ENCODE peak calls at places on chromosome 3, in four cellular contexts. One of them, this sample, is unnamed.

GRCh38 chr3:62237296-62237948 is 135.9 kb downstream of the FEZF2 start:
- DNase-seq in pancreas: no peak
- DNase-seq in CD8-positive, alpha-beta memory T cell: no peak
- DNase-seq in CD8-positive, alpha-beta T cell: no peak
- DNase-seq in this sample: no peak

GRCh38 chr3:183538475-183538874 is 17.0 kb downstream of the KLHL6 start:
- DNase-seq in pancreas: no peak
- DNase-seq in CD8-positive, alpha-beta memory T cell: no peak
- DNase-seq in CD8-positive, alpha-beta T cell: no peak
- DNase-seq in this sample: no peak

GRCh38 chr3:46693038-46693896 is at the start of gene ALS2CL:
- DNase-seq in pancreas: peak
- DNase-seq in CD8-positive, alpha-beta memory T cell: peak
- DNase-seq in CD8-positive, alpha-beta T cell: peak
- DNase-seq in this sample: no peak

GRCh38 chr3:105616374-105616915 is 249.7 kb downstream of the ALCAM start:
- DNase-seq in pancreas: no peak
- DNase-seq in CD8-positive, alpha-beta memory T cell: no peak
- DNase-seq in CD8-positive, alpha-beta T cell: no peak
- DNase-seq in this sample: no peak

GRCh38 chr3:42755681-42756578 is 17.1 kb downstream of the CCDC13 start:
- DNase-seq in pancreas: no peak
- DNase-seq in CD8-positive, alpha-beta memory T cell: no peak
- DNase-seq in CD8-positive, alpha-beta T cell: no peak
- DNase-seq in this sample: no peak

GRCh38 chr3:45123841-45124269 is 22.3 kb downstream of the CDCP1 start:
- DNase-seq in pancreas: no peak
- DNase-seq in CD8-positive, alpha-beta memory T cell: no peak
- DNase-seq in CD8-positive, alpha-beta T cell: no peak
- DNase-seq in this sample: no peak

GRCh38 chr3:44184319-44184953 is 57.2 kb upstream of the TOPAZ1 start:
- DNase-seq in pancreas: no peak
- DNase-seq in CD8-positive, alpha-beta memory T cell: no peak
- DNase-seq in CD8-positive, alpha-beta T cell: no peak
- DNase-seq in this sample: no peak

GRCh38 chr3:46662771-46663551 is 30.5 kb downstream of the ALS2CL start:
- DNase-seq in pancreas: no peak
- DNase-seq in CD8-positive, alpha-beta memory T cell: no peak
- DNase-seq in CD8-positive, alpha-beta T cell: no peak
- DNase-seq in this sample: no peak

GRCh38 chr3:123169492-123169929 is 32.2 kb upstream of the SEC22A start:
- DNase-seq in pancreas: no peak
- DNase-seq in CD8-positive, alpha-beta memory T cell: no peak
- DNase-seq in CD8-positive, alpha-beta T cell: no peak
- DNase-seq in this sample: no peak

GRCh38 chr3:63228677-63229076 is 49.4 kb upstream of the SYNPR start:
- DNase-seq in pancreas: no peak
- DNase-seq in CD8-positive, alpha-beta memory T cell: no peak
- DNase-seq in CD8-positive, alpha-beta T cell: no peak
- DNase-seq in this sample: peak

GRCh38 chr3:184029456-184029950 is 2.0 kb upstream of the HTR3D start:
- DNase-seq in pancreas: no peak
- DNase-seq in CD8-positive, alpha-beta memory T cell: no peak
- DNase-seq in CD8-positive, alpha-beta T cell: no peak
- DNase-seq in this sample: no peak

GRCh38 chr3:18704326-18704725 is 279.2 kb upstream of the SATB1 start:
- DNase-seq in pancreas: no peak
- DNase-seq in CD8-positive, alpha-beta memory T cell: no peak
- DNase-seq in CD8-positive, alpha-beta T cell: no peak
- DNase-seq in this sample: no peak

GRCh38 chr3:185733980-185734724 is 90.7 kb downstream of the IGF2BP2 start:
- DNase-seq in pancreas: no peak
- DNase-seq in CD8-positive, alpha-beta memory T cell: no peak
- DNase-seq in CD8-positive, alpha-beta T cell: no peak
- DNase-seq in this sample: peak

GRCh38 chr3:114686624-114687023 is 392.8 kb downstream of the TIGIT start:
- DNase-seq in pancreas: no peak
- DNase-seq in CD8-positive, alpha-beta memory T cell: no peak
- DNase-seq in CD8-positive, alpha-beta T cell: no peak
- DNase-seq in this sample: no peak

GRCh38 chr3:48565591-48566400 is 2.2 kb upstream of the UCN2 start:
- DNase-seq in pancreas: no peak
- DNase-seq in CD8-positive, alpha-beta memory T cell: no peak
- DNase-seq in CD8-positive, alpha-beta T cell: no peak
- DNase-seq in this sample: no peak

DNA sequence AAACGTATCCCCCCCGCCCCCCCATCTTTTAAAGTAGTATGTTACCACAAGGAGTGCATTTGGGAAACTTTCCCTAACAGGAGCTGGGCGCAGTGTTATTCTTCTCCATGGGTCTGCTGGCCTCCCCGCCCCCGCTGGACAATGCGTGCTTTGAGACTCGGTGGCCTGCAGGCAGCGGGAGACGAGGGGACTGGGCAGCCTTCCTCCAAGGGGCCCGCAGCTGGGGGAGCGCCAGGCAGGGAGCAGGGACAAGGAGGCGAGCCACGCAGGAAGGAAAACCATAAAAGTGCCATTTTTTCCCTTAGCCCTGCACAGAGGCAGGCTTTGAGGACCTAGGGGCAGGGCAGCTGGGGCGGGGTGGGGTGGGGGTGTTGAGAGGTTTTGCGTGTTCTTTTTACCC is 14.1 kb downstream of the SOX2 start:
- DNase-seq in pancreas: no peak
- DNase-seq in CD8-positive, alpha-beta memory T cell: no peak
- DNase-seq in CD8-positive, alpha-beta T cell: no peak
- DNase-seq in this sample: no peak
- H3K4me3 ChIP-seq in pancreas: no peak
- H3K4me3 ChIP-seq in CD8-positive, alpha-beta memory T cell: no peak
- H3K4me3 ChIP-seq in CD8-positive, alpha-beta T cell: no peak
- H3K4me3 ChIP-seq in this sample: no peak

GRCh38 chr3:99641480-99641879 is 3.1 kb downstream of the COL8A1 start:
- DNase-seq in pancreas: no peak
- DNase-seq in CD8-positive, alpha-beta memory T cell: no peak
- DNase-seq in CD8-positive, alpha-beta T cell: no peak
- DNase-seq in this sample: no peak

GRCh38 chr3:99639579-99639978 is 1.2 kb downstream of the COL8A1 start:
- DNase-seq in pancreas: no peak
- DNase-seq in CD8-positive, alpha-beta memory T cell: no peak
- DNase-seq in CD8-positive, alpha-beta T cell: no peak
- DNase-seq in this sample: no peak

GRCh38 chr3:99641984-99642383 is 3.6 kb downstream of the COL8A1 start:
- DNase-seq in pancreas: no peak
- DNase-seq in CD8-positive, alpha-beta memory T cell: no peak
- DNase-seq in CD8-positive, alpha-beta T cell: no peak
- DNase-seq in this sample: no peak

GRCh38 chr3:99638244-99638948 is at the start of gene COL8A1:
- DNase-seq in pancreas: no peak
- DNase-seq in CD8-positive, alpha-beta memory T cell: no peak
- DNase-seq in CD8-positive, alpha-beta T cell: no peak
- DNase-seq in this sample: peak

DNA sequence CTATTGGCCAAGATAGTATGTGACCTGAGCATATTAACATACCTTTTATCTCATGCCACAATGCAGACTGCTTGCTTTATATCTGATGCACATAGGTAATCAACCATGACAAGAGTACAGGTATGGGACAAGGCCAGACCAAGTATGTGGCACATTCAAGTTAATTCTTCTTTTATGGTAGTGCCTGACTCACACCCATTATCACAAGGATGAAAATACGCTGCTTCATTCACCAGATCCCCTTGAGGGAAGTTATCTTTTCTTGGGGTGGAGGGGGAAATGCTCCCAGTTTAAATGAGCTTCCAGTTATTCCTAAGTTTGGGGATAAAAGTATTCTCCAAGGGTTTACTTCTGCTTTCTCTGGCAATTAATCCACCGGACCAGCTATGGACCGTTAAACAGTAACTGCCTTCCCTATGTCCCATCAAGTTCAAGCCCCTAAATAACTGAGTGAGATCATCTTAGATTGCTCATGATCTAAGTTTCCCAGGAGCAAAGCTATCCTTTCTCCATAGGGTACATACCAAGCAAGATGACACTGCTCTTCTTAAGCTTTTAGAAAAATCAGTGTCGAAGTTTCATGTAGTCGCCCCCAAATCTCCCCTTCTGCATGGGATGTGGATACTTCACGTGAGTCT is 1.9 kb downstream of the COL8A1 start:
- DNase-seq in pancreas: no peak
- DNase-seq in CD8-positive, alpha-beta memory T cell: no peak
- DNase-seq in CD8-positive, alpha-beta T cell: no peak
- DNase-seq in this sample: no peak
- H3K4me3 ChIP-seq in pancreas: no peak
- H3K4me3 ChIP-seq in CD8-positive, alpha-beta memory T cell: no peak
- H3K4me3 ChIP-seq in CD8-positive, alpha-beta T cell: no peak
- H3K4me3 ChIP-seq in this sample: peak

GRCh38 chr3:23685484-23686258 is 120.1 kb upstream of the UBE2E1 start:
- DNase-seq in pancreas: peak
- DNase-seq in CD8-positive, alpha-beta memory T cell: no peak
- DNase-seq in CD8-positive, alpha-beta T cell: no peak
- DNase-seq in this sample: peak
- H3K4me3 ChIP-seq in pancreas: no peak
- H3K4me3 ChIP-seq in CD8-positive, alpha-beta memory T cell: no peak
- H3K4me3 ChIP-seq in CD8-positive, alpha-beta T cell: no peak
- H3K4me3 ChIP-seq in this sample: no peak

GRCh38 chr3:194395767-194396527 is 3.1 kb downstream of the GP5 start:
- DNase-seq in pancreas: no peak
- DNase-seq in CD8-positive, alpha-beta memory T cell: no peak
- DNase-seq in CD8-positive, alpha-beta T cell: peak
- DNase-seq in this sample: no peak
- H3K4me3 ChIP-seq in pancreas: no peak
- H3K4me3 ChIP-seq in CD8-positive, alpha-beta memory T cell: peak
- H3K4me3 ChIP-seq in CD8-positive, alpha-beta T cell: peak
- H3K4me3 ChIP-seq in this sample: peak

This sample was measured in AG09309.